ENCODE peak calls at places on chromosomes 12 and 14, in eight cellular contexts. C is activated CD4-positive, alpha-beta T cell treated with anti-CD3 and anti-CD28 coated beads for 4 hours; U is body of pancreas; E is fibroblast of lung; N is NCI-H2029; J is A549; L is NCI-H510A; T is HCT116. I is an unnamed sample.

GRCh38 chr12:67452119-67452805 is 183.1 kb downstream of the CAND1 start:
- DNase-seq in C (no peak), U (no peak), E (no peak), N (no peak), J (no peak), L (no peak), T (no peak), I (no peak)

GRCh38 chr12:47088021-47088944 is 8.5 kb upstream of the AMIGO2 start:
- DNase-seq in C (no peak), U (no peak), E (peak; percentile 88), N (peak; percentile 93), J (no peak), L (peak; percentile 79), T (no peak), I (no peak)

GRCh38 chr14:55749201-55749812 is 169.3 kb downstream of the KTN1 start:
- DNase-seq in C (no peak), U (peak; percentile 21), E (no peak), N (no peak), J (no peak), L (no peak), T (no peak), I (no peak)

GRCh38 chr12:119642986-119643385 is 24.9 kb upstream of the PRKAB1 start:
- DNase-seq in C (no peak), U (no peak), E (no peak), N (no peak), J (no peak), L (no peak), T (no peak), I (no peak)

GRCh38 chr14:44505588-44505987 is 1.5 kb downstream of the FSCB start:
- DNase-seq in C (no peak), U (no peak), E (no peak), N (no peak), J (no peak), L (no peak), T (no peak), I (no peak)

GRCh38 chr12:59383426-59383822 is 212.4 kb upstream of the SLC16A7 start:
- DNase-seq in C (no peak), U (no peak), E (peak; percentile 18), N (no peak), J (no peak), L (no peak), T (no peak), I (no peak)

GRCh38 chr12:6341439-6342139 is at the start of gene TNFRSF1A:
- DNase-seq in C (peak; percentile 53), U (peak; percentile 78), E (peak; percentile 83), N (no peak), J (peak; percentile 84), L (no peak), T (no peak), I (no peak)

GRCh38 chr12:120468271-120468845 is 1.2 kb downstream of the SRSF9 start:
- DNase-seq in C (no peak), U (peak; percentile 51), E (peak; percentile 63), N (no peak), J (peak; percentile 25), L (no peak), T (no peak), I (peak; percentile 78)

GRCh38 chr14:37150414-37150813 is 22.0 kb downstream of the SLC25A21 start:
- DNase-seq in C (no peak), U (no peak), E (peak; percentile 34), N (peak; percentile 43), J (peak; percentile 44), L (no peak), T (no peak), I (no peak)